ENCODE peak calls at places on chromosomes 6 and 20, in eight cellular contexts. U, N, C, T, Q, L, E and V are unnamed samples.
A peak's percentile ranks its signal among the peaks of the same experiment; 100 is the strongest.

GRCh38 chr6:158818008-158818579 is 1.1 kb downstream of the EZR start:
- DNase-seq in U (peak; percentile 84), N (no peak), C (peak; percentile 59), T (no peak), Q (peak; percentile 70), L (peak; percentile 48), E (peak; percentile 90), V (no peak)

GRCh38 chr6:110543106-110543505 is 66.7 kb upstream of the SLC22A16 start:
- DNase-seq in U (no peak), N (no peak), C (no peak), T (no peak), Q (no peak), L (no peak), E (no peak), V (peak; percentile 69)

GRCh38 chr6:150169609-150170008 is 26.8 kb downstream of the PPP1R14C start:
- DNase-seq in U (peak; percentile 38), N (no peak), C (no peak), T (no peak), Q (no peak), L (peak; percentile 5), E (no peak), V (peak; percentile 95)

GRCh38 chr6:28782113-28782673 is 141.6 kb downstream of the TRIM27 start:
- DNase-seq in U (no peak), N (no peak), C (no peak), T (no peak), Q (no peak), L (no peak), E (no peak), V (no peak)

GRCh38 chr20:35319206-35320197 is 27.3 kb upstream of the FAM83C start:
- DNase-seq in U (peak; percentile 75), N (no peak), C (no peak), T (no peak), Q (peak; percentile 52), L (peak; percentile 69), E (no peak), V (peak; percentile 65)

GRCh38 chr6:12419626-12420272 is 129.6 kb downstream of the EDN1 start:
- DNase-seq in U (no peak), N (no peak), C (no peak), T (no peak), Q (no peak), L (no peak), E (no peak), V (peak; percentile 77)

GRCh38 chr6:13429406-13429753 is 58.0 kb downstream of the GFOD1 start:
- DNase-seq in U (no peak), N (no peak), C (no peak), T (no peak), Q (no peak), L (no peak), E (no peak), V (no peak)

GRCh38 chr6:13286185-13286584 is 42.2 kb downstream of the TBC1D7 start:
- DNase-seq in U (no peak), N (no peak), C (no peak), T (no peak), Q (no peak), L (no peak), E (no peak), V (no peak)

GRCh38 chr6:53928641-53929339 is 134.0 kb downstream of the LRRC1 start:
- DNase-seq in U (no peak), N (no peak), C (no peak), T (no peak), Q (no peak), L (no peak), E (no peak), V (peak; percentile 70)

GRCh38 chr6:2783188-2783957 is 18.2 kb downstream of the WRNIP1 start:
- DNase-seq in U (peak; percentile 11), N (no peak), C (no peak), T (no peak), Q (no peak), L (no peak), E (no peak), V (no peak)
- TF ChIP-seq CTCF in U (no peak), N (peak; percentile 66), C (no peak), T (peak; percentile 18), Q (no peak), L (no peak), E (no peak), V (peak; percentile 4)

DNA sequence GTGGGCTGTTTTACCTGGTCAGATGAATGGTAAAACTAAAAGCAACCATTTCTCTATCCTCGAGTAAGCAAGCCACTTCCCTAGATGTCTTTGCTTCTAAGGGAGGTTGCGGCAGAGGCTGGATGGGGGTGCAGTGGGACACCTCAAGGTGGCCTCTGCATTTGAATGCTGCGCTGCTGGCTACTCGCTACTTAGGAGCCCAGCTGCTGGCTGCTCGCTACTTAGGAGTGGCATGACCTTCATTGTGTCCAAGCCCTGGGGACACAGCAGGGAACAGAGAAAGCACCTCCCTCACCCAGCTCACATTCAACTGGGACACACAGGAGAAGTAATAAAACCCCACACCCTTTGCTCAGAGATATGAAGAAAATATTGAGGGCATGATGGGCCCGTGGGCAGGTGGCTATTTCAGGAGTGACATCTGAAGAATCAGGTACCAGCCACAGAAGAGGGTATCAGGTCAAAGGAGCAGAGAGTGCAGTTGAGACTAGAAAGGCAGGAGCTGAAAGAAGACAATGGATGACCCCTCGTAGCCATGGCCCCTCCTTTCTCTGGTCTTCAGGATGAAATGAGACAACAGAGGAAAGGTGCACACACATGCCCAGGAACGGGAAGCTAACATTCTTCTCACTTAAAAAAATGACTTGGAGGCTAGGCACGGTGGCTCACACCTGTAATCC is 149.4 kb downstream of the ZMYND8 start:
- DNase-seq in U (no peak), N (no peak), C (no peak), T (no peak), Q (no peak), L (no peak), E (no peak), V (no peak)
- H3K4me3 ChIP-seq in U (no peak overlapping the region), N (no peak overlapping the region), C (no peak overlapping the region), T (no peak overlapping the region), Q (no peak overlapping the region), L (no peak overlapping the region), E (no peak overlapping the region), V (no peak overlapping the region)

DNA sequence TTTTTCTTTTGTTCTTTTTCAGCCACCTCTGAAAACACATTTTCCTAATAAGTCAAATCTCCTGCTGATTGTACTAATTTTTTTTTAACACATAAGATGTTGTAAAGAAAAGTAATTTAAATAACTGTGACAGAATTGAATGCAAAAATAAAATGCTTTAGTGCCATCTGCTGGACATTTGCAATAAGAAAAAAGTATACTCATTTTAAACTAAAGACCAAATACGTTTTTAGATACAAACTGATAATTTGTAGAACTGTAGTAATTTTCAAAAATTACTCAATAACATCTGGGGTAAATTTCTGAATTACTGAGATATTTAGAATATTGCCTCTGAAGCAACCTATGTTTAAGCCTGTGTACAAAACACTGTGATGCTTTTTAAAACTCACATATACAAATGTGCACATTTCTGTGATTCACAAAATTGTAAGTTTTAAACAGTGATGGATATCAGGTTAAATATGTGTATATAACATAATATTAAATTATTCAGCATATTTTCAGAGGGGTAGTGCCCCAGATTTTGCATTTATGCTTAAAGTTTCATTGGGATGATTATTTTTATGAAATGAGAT is 198.7 kb downstream of the RIMS1 start:
- DNase-seq in U (peak; percentile 40), N (no peak), C (no peak), T (no peak), Q (no peak), L (no peak), E (no peak), V (peak; percentile 28)
- TF ChIP-seq CTCF in U (peak; percentile 21), N (no peak), C (peak; percentile 32), T (peak; percentile 60), Q (peak; percentile 48), L (peak; percentile 13), E (no peak), V (peak; percentile 1)

GRCh38 chr20:19975436-19975799 is 41.7 kb upstream of the NAA20 start:
- DNase-seq in U (peak; percentile 56), N (no peak), C (no peak), T (no peak), Q (peak; percentile 59), L (no peak), E (peak; percentile 52), V (no peak)
- H3K4me3 ChIP-seq in U (peak overlapping the region; percentile 86), N (no peak overlapping the region), C (peak overlapping the region; percentile 46), T (peak overlapping the region; percentile 69), Q (peak overlapping the region; percentile 65), L (peak overlapping the region; percentile 89), E (peak overlapping the region; percentile 9), V (peak overlapping the region; percentile 81)

GRCh38 chr6:46937623-46938022 is 15.9 kb upstream of the ADGRF5 start:
- DNase-seq in U (no peak), N (no peak), C (no peak), T (no peak), Q (no peak), L (no peak), E (no peak), V (no peak)

GRCh38 chr6:46935687-46936086 is 13.9 kb upstream of the ADGRF5 start:
- DNase-seq in U (no peak), N (peak; percentile 10), C (no peak), T (no peak), Q (no peak), L (no peak), E (no peak), V (no peak)

GRCh38 chr6:46940433-46941226 is 18.9 kb upstream of the ADGRF5 start:
- DNase-seq in U (no peak), N (no peak), C (no peak), T (no peak), Q (no peak), L (no peak), E (no peak), V (no peak)
- TF ChIP-seq CTCF in U (no peak), N (no peak), C (no peak), T (no peak), Q (no peak), L (no peak), E (no peak), V (no peak)